ENCODE peak calls at places on chromosomes 7 and 10, in seven cellular contexts. K is AG04449; B is left ventricle myocardium inferior; C is CD4-positive, alpha-beta T cell; X is GM20000; G is AG04450; D is cardiac muscle cell. U is an unnamed sample.

GRCh38 chr7:17298840-17299476 is 506 bp downstream of the AHR start:
- DNase-seq in K (no peak), B (peak), C (peak), X (peak), G (no peak), D (peak), U (peak)

GRCh38 chr10:26372513-26373354 is 65.4 kb upstream of the APBB1IP start:
- DNase-seq in K (no peak), B (no peak), C (no peak), X (peak), G (no peak), D (no peak), U (no peak)

GRCh38 chr10:31630866-31631567 is 297.6 kb downstream of the ARHGAP12 start:
- DNase-seq in K (no peak), B (no peak), C (no peak), X (peak), G (no peak), D (peak), U (peak)

GRCh38 chr10:70445718-70446485 is 4.4 kb upstream of the NODAL start:
- DNase-seq in K (peak), B (no peak), C (no peak), X (no peak), G (peak), D (peak), U (no peak)

GRCh38 chr10:25808372-25808771 is 125.7 kb upstream of the MYO3A start:
- DNase-seq in K (no peak), B (no peak), C (no peak), X (no peak), G (no peak), D (no peak), U (no peak)

GRCh38 chr7:2482725-2483451 is 6.7 kb upstream of the GRIFIN start:
- DNase-seq in K (no peak), B (no peak), C (no peak), X (no peak), G (no peak), D (no peak), U (no peak)

GRCh38 chr7:122902751-122903495 is 16.7 kb upstream of the CADPS2 start:
- DNase-seq in K (no peak), B (no peak), C (no peak), X (no peak), G (no peak), D (peak), U (no peak)

GRCh38 chr7:135664046-135664589 is 1.8 kb downstream of the STMP1 start:
- DNase-seq in K (no peak), B (no peak), C (no peak), X (no peak), G (no peak), D (peak), U (no peak)

GRCh38 chr7:38186593-38187314 is 8.7 kb downstream of the STARD3NL start:
- DNase-seq in K (no peak), B (no peak), C (no peak), X (no peak), G (no peak), D (peak), U (no peak)

GRCh38 chr7:27960415-27960814 is 220.2 kb downstream of the JAZF1 start:
- DNase-seq in K (no peak), B (no peak), C (no peak), X (no peak), G (no peak), D (no peak), U (no peak)

GRCh38 chr7:28395404-28395803 is 16.9 kb upstream of the CREB5 start:
- DNase-seq in K (no peak), B (no peak), C (no peak), X (no peak), G (no peak), D (no peak), U (no peak)

GRCh38 chr10:119319161-119319919 is 112.0 kb downstream of the GRK5 start:
- DNase-seq in K (no peak), B (no peak), C (no peak), X (no peak), G (no peak), D (no peak), U (no peak)

GRCh38 chr10:78618050-78618449 is 450.7 kb upstream of the ZMIZ1 start:
- DNase-seq in K (no peak), B (no peak), C (no peak), X (no peak), G (no peak), D (no peak), U (no peak)

GRCh38 chr10:93826355-93826754 is 67.4 kb upstream of the SLC35G1 start:
- DNase-seq in K (no peak), B (no peak), C (no peak), X (no peak), G (no peak), D (peak), U (no peak)

GRCh38 chr7:105705427-105705826 is 124.1 kb upstream of the EFCAB10 start:
- DNase-seq in K (no peak), B (no peak), C (no peak), X (no peak), G (no peak), D (no peak), U (no peak)

GRCh38 chr10:13395540-13395939 is 47.4 kb upstream of the SEPHS1 start:
- DNase-seq in K (no peak), B (no peak), C (no peak), X (no peak), G (no peak), D (no peak), U (no peak)

GRCh38 chr7:101699884-101700283 is 70.8 kb upstream of the MYL10 start:
- DNase-seq in K (no peak), B (no peak), C (no peak), X (no peak), G (no peak), D (no peak), U (no peak)

GRCh38 chr10:132806126-132807061 is 20.4 kb upstream of the NKX6-2 start:
- DNase-seq in K (no peak), B (peak), C (no peak), X (no peak), G (no peak), D (no peak), U (no peak)

GRCh38 chr7:1056006-1056784 is 11.8 kb downstream of the GPR146 start:
- DNase-seq in K (no peak), B (peak), C (no peak), X (no peak), G (no peak), D (no peak), U (no peak)

GRCh38 chr7:156173748-156174353 is 361.6 kb upstream of the SHH start:
- DNase-seq in K (no peak), B (no peak), C (no peak), X (no peak), G (no peak), D (no peak), U (no peak)

GRCh38 chr10:12180221-12180974 is 15.3 kb downstream of the NUDT5 start:
- DNase-seq in K (no peak), B (no peak), C (no peak), X (no peak), G (no peak), D (no peak), U (no peak)

GRCh38 chr7:75625868-75626267 is 112.9 kb downstream of the HIP1 start:
- DNase-seq in K (no peak), B (no peak), C (no peak), X (no peak), G (no peak), D (no peak), U (no peak)

GRCh38 chr7:135966341-135967043 is 10.7 kb downstream of the MTPN start:
- DNase-seq in K (no peak), B (no peak), C (no peak), X (no peak), G (no peak), D (no peak), U (no peak)

GRCh38 chr10:92291921-92292860 is 1.2 kb downstream of the MARCHF5 start:
- DNase-seq in K (peak), B (peak), C (peak), X (peak), G (no peak), D (peak), U (peak)

GRCh38 chr10:31059323-31059722 is 27.7 kb upstream of the ZNF438 start:
- DNase-seq in K (no peak), B (no peak), C (no peak), X (no peak), G (no peak), D (peak), U (no peak)

GRCh38 chr7:155807805-155808550 is 4.3 kb downstream of the SHH start:
- DNase-seq in K (no peak), B (no peak), C (no peak), X (no peak), G (no peak), D (no peak), U (no peak)

GRCh38 chr7:82562716-82563404 is 119.3 kb upstream of the CACNA2D1 start:
- DNase-seq in K (peak), B (no peak), C (no peak), X (no peak), G (peak), D (peak), U (no peak)

GRCh38 chr10:78895469-78895868 is 173.3 kb upstream of the ZMIZ1 start:
- DNase-seq in K (no peak), B (no peak), C (no peak), X (no peak), G (no peak), D (no peak), U (no peak)

GRCh38 chr7:24510781-24511180 is 62.5 kb upstream of the PALS2 start:
- DNase-seq in K (no peak), B (no peak), C (no peak), X (no peak), G (no peak), D (no peak), U (no peak)

GRCh38 chr10:61779950-61780659 is 117.4 kb downstream of the CABCOCO1 start:
- DNase-seq in K (peak), B (no peak), C (no peak), X (no peak), G (no peak), D (peak), U (no peak)

GRCh38 chr10:97335188-97335619 is 675 bp upstream of the FRAT2 start:
- DNase-seq in K (no peak), B (no peak), C (no peak), X (no peak), G (no peak), D (no peak), U (no peak)

GRCh38 chr10:97333601-97334369 is 744 bp downstream of the FRAT2 start:
- DNase-seq in K (no peak), B (peak), C (no peak), X (peak), G (no peak), D (peak), U (peak)

GRCh38 chr10:97334370-97335175 is at the start of gene FRAT2:
- DNase-seq in K (no peak), B (peak), C (peak), X (peak), G (peak), D (peak), U (peak)

GRCh38 chr10:97332586-97333350 is 1.8 kb downstream of the FRAT2 start:
- DNase-seq in K (no peak), B (no peak), C (no peak), X (no peak), G (peak), D (peak), U (no peak)

GRCh38 chr10:97333351-97333600 is 1.3 kb downstream of the FRAT2 start:
- DNase-seq in K (no peak), B (no peak), C (no peak), X (peak), G (peak), D (peak), U (no peak)
- TF ChIP-seq CTCF in K (peak), B (no peak), C (no peak), X (no peak), G (peak), D (no peak), U (no peak)

GRCh38 chr10:5453749-5454489 is 41.6 kb downstream of the NET1 start:
- DNase-seq in K (no peak), B (no peak), C (no peak), X (no peak), G (no peak), D (no peak), U (no peak)
- TF ChIP-seq CTCF in K (no peak), B (no peak), C (no peak), X (no peak), G (no peak), D (no peak), U (no peak)

GRCh38 chr10:116594525-116595035 is 3.8 kb downstream of the PNLIPRP1 start:
- DNase-seq in K (no peak), B (no peak), C (no peak), X (no peak), G (no peak), D (no peak), U (no peak)

GRCh38 chr10:116598326-116598725 is 7.6 kb downstream of the PNLIPRP1 start:
- DNase-seq in K (no peak), B (no peak), C (no peak), X (no peak), G (no peak), D (no peak), U (no peak)

GRCh38 chr10:116599991-116600390 is 9.2 kb downstream of the PNLIPRP1 start:
- DNase-seq in K (no peak), B (no peak), C (no peak), X (no peak), G (no peak), D (no peak), U (no peak)

GRCh38 chr10:116596062-116596461 is 5.3 kb downstream of the PNLIPRP1 start:
- DNase-seq in K (no peak), B (no peak), C (no peak), X (no peak), G (no peak), D (no peak), U (no peak)

DNA sequence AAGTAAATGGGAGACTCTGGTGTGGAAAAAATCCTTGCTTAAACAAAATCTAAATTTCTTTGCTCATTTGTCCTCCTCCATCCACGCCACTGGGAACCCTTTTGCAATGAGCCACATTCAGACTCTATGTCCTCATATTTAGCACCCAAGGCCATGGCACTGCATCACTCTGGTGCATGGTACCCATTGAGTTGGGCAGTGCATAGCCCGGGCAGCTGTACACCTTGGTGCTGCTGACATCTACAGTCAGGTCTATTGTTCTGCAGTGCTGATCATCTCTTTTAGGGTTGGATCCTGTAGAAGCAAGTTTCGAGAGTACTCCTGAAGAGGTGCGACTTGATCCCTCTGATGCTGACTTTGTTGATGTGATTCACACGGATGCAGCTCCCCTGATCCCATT is 6.8 kb downstream of the PNLIPRP1 start:
- DNase-seq in K (no peak), B (no peak), C (no peak), X (no peak), G (no peak), D (no peak), U (no peak)
- TF ChIP-seq CTCF in K (no peak), B (no peak), C (no peak), X (no peak), G (no peak), D (no peak), U (no peak)

DNA sequence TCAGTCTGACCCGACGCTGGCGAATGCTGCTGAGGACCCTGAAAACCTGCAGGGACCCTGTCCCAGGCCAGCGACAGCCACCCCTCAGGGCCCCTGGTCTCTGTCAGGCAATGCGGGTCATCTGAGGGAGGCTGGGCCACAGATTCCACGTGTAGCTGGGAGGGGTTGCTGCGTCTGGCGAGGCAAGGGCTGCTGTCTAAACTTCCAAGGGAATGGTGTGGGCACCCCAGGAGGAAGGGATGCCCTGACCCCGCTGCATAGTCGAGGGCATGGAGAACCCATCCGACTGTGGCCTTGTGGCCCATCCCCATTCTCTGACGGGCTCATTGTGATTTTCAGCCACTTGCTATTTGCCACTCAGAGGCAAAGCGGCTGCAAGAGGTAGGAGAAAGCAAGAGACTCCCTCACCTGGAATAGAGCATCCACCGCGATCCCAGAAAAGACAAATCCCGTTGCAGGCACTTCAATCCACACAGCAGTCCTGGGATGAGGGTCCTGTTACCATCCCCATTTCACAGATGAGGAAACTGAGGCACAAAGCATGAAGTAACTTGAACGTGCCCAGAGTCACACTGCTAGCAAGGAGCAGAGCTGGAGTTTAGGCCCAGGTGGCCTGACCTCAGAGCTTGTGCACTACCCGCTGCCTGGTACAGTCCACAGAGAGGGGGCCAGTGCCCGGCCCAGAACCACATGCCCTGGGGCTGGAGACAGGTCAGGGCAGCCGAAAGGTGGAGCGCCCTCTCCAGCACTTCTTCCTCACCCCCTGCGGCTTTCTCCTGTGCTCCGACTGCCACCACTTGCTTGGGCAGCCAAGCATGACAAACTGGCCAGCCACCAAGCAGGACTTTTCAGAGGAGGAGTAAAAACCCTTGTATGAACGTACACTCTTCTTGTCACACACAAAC is 163.8 kb upstream of the KLF14 start:
- DNase-seq in K (no peak), B (no peak), C (no peak), X (peak), G (no peak), D (no peak), U (peak)
- TF ChIP-seq CTCF in K (no peak), B (no peak), C (no peak), X (no peak), G (no peak), D (no peak), U (no peak)

DNA sequence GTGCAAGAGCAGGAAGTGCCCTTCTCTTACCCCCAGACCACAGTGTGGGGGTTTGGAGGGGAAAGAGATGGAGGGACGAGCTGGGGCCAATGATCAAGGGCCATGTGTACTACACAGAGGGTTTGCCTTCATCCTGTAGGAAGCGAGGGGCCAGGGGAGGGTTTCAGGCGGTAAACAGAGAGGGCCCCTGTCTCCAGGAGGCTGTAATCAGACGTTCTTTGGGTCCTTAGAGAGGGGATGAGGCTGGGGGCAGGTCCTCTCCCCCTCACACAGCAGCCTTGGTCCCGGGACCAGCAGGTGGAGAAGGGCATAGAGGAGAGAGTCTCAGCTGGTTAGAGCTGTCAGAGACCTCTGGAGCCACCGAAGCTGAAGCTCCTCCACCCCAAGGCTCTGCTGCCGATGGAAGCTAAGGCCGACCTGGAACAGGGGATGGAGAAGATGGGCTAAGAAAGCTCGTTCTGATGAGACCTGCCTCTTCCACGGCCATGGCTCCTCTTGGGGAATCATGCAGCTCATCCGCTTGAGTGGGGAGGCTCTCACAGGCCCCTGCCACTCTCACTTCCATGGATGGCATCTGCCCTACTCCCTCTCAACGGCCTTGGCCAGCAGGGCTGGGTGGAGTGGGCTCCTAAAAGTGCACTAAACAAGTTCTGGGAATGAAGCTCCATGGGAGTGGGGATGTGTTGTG is 3.5 kb downstream of the LOXL4 start:
- DNase-seq in K (no peak), B (no peak), C (no peak), X (no peak), G (no peak), D (no peak), U (no peak)
- TF ChIP-seq CTCF in K (no peak), B (no peak), C (no peak), X (no peak), G (no peak), D (no peak), U (no peak)

U was measured in GM13976.